ENCODE peak calls at places on chromosomes 12 and 14, in seven cellular contexts. V is RWPE1, D is GM13977, U is progenitor cell of endocrine pancreas, Z is cardiac muscle cell, Y is neural progenitor cell, A is A673. E is an unnamed sample.

GRCh38 chr12:62813031-62813829 is 121.7 kb downstream of the PPM1H start:
- DNase-seq in A (peak; percentile 85), D (peak; percentile 42), V (peak; percentile 56), U (no peak), Y (peak; percentile 87), Z (peak; percentile 87), E (peak; percentile 69)

GRCh38 chr14:90551070-90551704 is 154.4 kb downstream of the CALM1 start:
- DNase-seq in Y (no peak), A (no peak), Z (peak; percentile 12), V (no peak), D (no peak), U (no peak), E (no peak)

GRCh38 chr12:52436000-52436827 is 2.0 kb upstream of the KRT75 start:
- DNase-seq in Y (no peak), U (no peak), Z (peak; percentile 83), V (peak; percentile 43), D (no peak), A (no peak), E (no peak)

GRCh38 chr14:63770187-63770807 is 42.4 kb upstream of the SGPP1 start:
- DNase-seq in A (peak; percentile 70), Z (peak; percentile 77), Y (peak; percentile 21), V (peak; percentile 30), D (peak; percentile 52), U (no peak), E (no peak)

GRCh38 chr12:115611477-115611876 is 666.0 kb downstream of the MED13L start:
- DNase-seq in D (no peak), A (no peak), Y (no peak), U (no peak), V (no peak), Z (no peak), E (no peak)

GRCh38 chr12:49777800-49778748 is 36.7 kb downstream of the TMBIM6 start:
- DNase-seq in V (peak; percentile 72), Y (peak; percentile 64), A (peak; percentile 50), Z (peak; percentile 42), D (peak; percentile 67), U (peak; percentile 71), E (peak; percentile 78)

GRCh38 chr14:94636744-94637412 is 24.7 kb downstream of the SERPINA3 start:
- DNase-seq in U (no peak), V (no peak), Y (peak; percentile 12), Z (peak; percentile 20), D (no peak), A (no peak), E (no peak)

GRCh38 chr12:23002381-23002780 is 377.4 kb downstream of the ETNK1 start:
- DNase-seq in V (no peak), U (no peak), Z (no peak), A (no peak), Y (peak; percentile 77), D (no peak), E (no peak)

GRCh38 chr14:36313898-36314297 is 6.5 kb downstream of the MBIP start:
- DNase-seq in A (peak; percentile 12), D (no peak), U (no peak), Y (no peak), Z (peak; percentile 10), V (no peak), E (no peak)

GRCh38 chr12:52279683-52280318 is 5.4 kb downstream of the KRT86 start:
- DNase-seq in D (no peak), U (no peak), Y (peak; percentile 46), V (no peak), Z (peak; percentile 9), A (no peak), E (no peak)

GRCh38 chr12:2248901-2249381 is 196.2 kb downstream of the CACNA1C start:
- DNase-seq in V (no peak), Z (no peak), D (peak; percentile 75), U (no peak), Y (no peak), A (peak; percentile 26), E (no peak)

GRCh38 chr12:3604750-3605638 is 114.0 kb downstream of the PRMT8 start:
- DNase-seq in V (peak; percentile 39), D (no peak), U (no peak), Z (peak; percentile 23), Y (peak; percentile 39), A (peak; percentile 39), E (no peak)

GRCh38 chr14:94623422-94623809 is 11.2 kb downstream of the SERPINA3 start:
- DNase-seq in U (no peak), A (no peak), V (no peak), D (no peak), Z (no peak), Y (no peak), E (no peak)

GRCh38 chr12:88325076-88325827 is 183.1 kb downstream of the TMTC3 start:
- DNase-seq in A (no peak), Z (peak; percentile 76), V (peak; percentile 71), D (no peak), Y (no peak), U (no peak), E (no peak)

GRCh38 chr12:92747151-92747550 is 44.4 kb downstream of the PLEKHG7 start:
- DNase-seq in A (no peak), U (no peak), Y (no peak), D (no peak), Z (no peak), V (no peak), E (no peak)

GRCh38 chr12:132560831-132561783 is 49.3 kb downstream of the LRCOL1 start:
- DNase-seq in V (peak; percentile 80), Z (peak; percentile 55), Y (peak; percentile 90), D (peak; percentile 95), U (peak; percentile 81), A (peak; percentile 93), E (peak; percentile 93)

GRCh38 chr12:114479831-114480230 is 73.9 kb upstream of the TBX5 start:
- DNase-seq in Z (peak; percentile 9), U (no peak), A (no peak), V (no peak), Y (peak; percentile 53), D (no peak), E (no peak)

GRCh38 chr12:114774181-114774580 is 90.2 kb upstream of the TBX3 start:
- DNase-seq in Z (peak; percentile 81), D (no peak), Y (no peak), U (no peak), A (no peak), V (no peak), E (no peak)

GRCh38 chr12:120125792-120126634 is 9.5 kb upstream of the RAB35 start:
- DNase-seq in U (no peak), Z (no peak), V (no peak), D (no peak), Y (no peak), A (no peak), E (no peak)

GRCh38 chr12:27583057-27583797 is 59.2 kb downstream of the PPFIBP1 start:
- DNase-seq in Y (no peak), A (no peak), U (no peak), V (no peak), Z (peak; percentile 59), D (no peak), E (no peak)

GRCh38 chr12:42568952-42569916 is 20.3 kb downstream of the PRICKLE1 start:
- DNase-seq in A (peak; percentile 74), Z (peak; percentile 71), V (peak; percentile 20), U (no peak), Y (peak; percentile 55), D (peak; percentile 36), E (no peak)

GRCh38 chr12:129558036-129558435 is 345.8 kb downstream of the TMEM132D start:
- DNase-seq in V (no peak), D (no peak), Z (no peak), A (no peak), Y (no peak), U (no peak), E (no peak)

GRCh38 chr12:123150804-123151678 is at the start of gene PITPNM2:
- DNase-seq in U (peak; percentile 54), Y (peak; percentile 94), D (peak; percentile 85), A (peak; percentile 72), V (peak; percentile 58), Z (peak; percentile 76), E (peak; percentile 67)
- TF ChIP-seq CTCF in U (peak; percentile 9), Y (peak; percentile 9), D (peak; percentile 51), A (no peak), V (peak; percentile 63), Z (no peak), E (no peak)

GRCh38 chr14:59691266-59691665 is 114.7 kb upstream of the CCDC175 start:
- DNase-seq in V (no peak), Z (no peak), U (no peak), A (no peak), Y (no peak), D (no peak), E (no peak)
- TF ChIP-seq CTCF in V (no peak), Z (no peak), U (no peak), A (no peak), Y (no peak), D (no peak), E (no peak)

DNA sequence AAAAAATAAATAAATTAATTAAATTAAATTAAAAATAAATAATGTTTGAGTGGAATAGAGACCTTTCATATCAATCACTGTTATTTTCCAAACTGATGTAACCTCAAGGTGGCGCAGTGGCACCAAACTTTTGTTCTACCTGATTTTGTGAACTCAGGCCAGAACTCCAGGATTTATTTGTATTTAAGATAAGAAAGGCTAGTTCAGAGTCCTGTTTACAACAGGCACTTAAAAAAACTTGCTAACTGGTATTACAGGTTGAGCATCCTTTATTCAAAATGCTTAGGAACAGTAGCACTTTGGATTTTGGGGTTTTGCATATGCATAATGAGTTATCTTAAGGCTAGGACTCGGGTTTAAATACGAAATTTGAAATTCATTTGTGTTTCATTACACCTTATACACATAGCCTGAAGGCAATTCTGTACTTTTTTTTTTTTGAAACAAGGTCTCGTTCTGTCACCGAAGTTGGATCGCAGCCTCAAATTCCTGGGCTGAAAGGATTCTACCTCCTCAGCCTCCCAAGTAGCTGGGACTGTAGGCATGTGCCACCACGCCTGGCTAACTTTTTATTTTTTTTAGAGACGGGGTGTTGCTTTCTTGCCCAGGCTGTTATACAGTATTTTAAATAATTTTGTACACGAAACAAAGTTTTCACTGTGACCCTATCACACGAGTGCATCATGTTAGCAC is 32.4 kb downstream of the YY1 start:
- DNase-seq in A (peak; percentile 21), U (no peak), V (no peak), Y (no peak), D (no peak), Z (peak; percentile 30), E (no peak)
- TF ChIP-seq CTCF in A (peak; percentile 54), U (peak; percentile 62), V (peak; percentile 45), Y (peak; percentile 48), D (peak; percentile 43), Z (peak; percentile 33), E (peak; percentile 41)

GRCh38 chr12:78641837-78642423 is 222.6 kb upstream of the SYT1 start:
- DNase-seq in V (no peak), Z (peak; percentile 42), Y (no peak), A (peak; percentile 57), U (no peak), D (no peak), E (no peak)
- TF ChIP-seq CTCF in V (no peak), Z (no peak), Y (no peak), A (peak; percentile 49), U (peak; percentile 19), D (no peak), E (no peak)

E was measured in glutamatergic neuron.